ENCODE peak calls at places on chromosomes 7 and 10, in six cellular contexts. F is AG09309, T is NCI-H2171 treated with DMSO at 0.1 percent for 48 hours, X is heart right ventricle, I is cardiac muscle cell, Q is non-pigmented ciliary epithelial cell. K is an unnamed sample.

GRCh38 chr10:123583639-123584418 is 82.3 kb upstream of the GPR26 start:
- DNase-seq in T (peak), Q (peak), F (peak), I (peak), X (peak), K (peak)

GRCh38 chr10:121696854-121697253 is 98.6 kb upstream of the FGFR2 start:
- DNase-seq in Q (no peak), X (no peak), I (peak), F (no peak), T (peak), K (peak)

GRCh38 chr7:37332218-37333016 is 116.2 kb downstream of the ELMO1 start:
- DNase-seq in T (no peak), Q (no peak), X (no peak), I (no peak), F (no peak), K (no peak)

GRCh38 chr10:33116293-33116697 is 158.3 kb upstream of the ITGB1 start:
- DNase-seq in Q (no peak), I (peak), T (peak), F (no peak), X (no peak), K (peak)

GRCh38 chr7:130894146-130895005 is 160.4 kb upstream of the KLF14 start:
- DNase-seq in T (no peak), X (peak), Q (no peak), I (no peak), F (no peak), K (peak)

GRCh38 chr7:157444011-157444842 is 107.4 kb downstream of the DNAJB6 start:
- DNase-seq in F (no peak), X (no peak), T (no peak), I (no peak), Q (no peak), K (no peak)

GRCh38 chr10:5159126-5159525 is 25.8 kb downstream of the AKR1C8 start:
- DNase-seq in X (no peak), F (no peak), Q (no peak), I (no peak), T (no peak), K (no peak)

GRCh38 chr7:131327049-131327625 is 539 bp upstream of the MKLN1 start:
- DNase-seq in F (peak), X (no peak), Q (peak), I (peak), T (no peak), K (peak)

GRCh38 chr10:15558136-15558535 is 161.6 kb downstream of the ITGA8 start:
- DNase-seq in T (no peak), F (peak), Q (peak), X (no peak), I (peak), K (no peak)

GRCh38 chr10:110556993-110557601 is 10.4 kb upstream of the SMC3 start:
- DNase-seq in T (no peak), Q (no peak), X (no peak), I (peak), F (no peak), K (peak)

GRCh38 chr7:73893342-73894101 is 32.6 kb downstream of the TMEM270 start:
- DNase-seq in F (no peak), X (peak), T (peak), Q (no peak), I (no peak), K (no peak)

GRCh38 chr10:71075759-71076472 is 136.5 kb upstream of the UNC5B start:
- DNase-seq in I (no peak), F (no peak), X (no peak), Q (no peak), T (no peak), K (peak)

GRCh38 chr7:1745018-1745532 is 75.0 kb downstream of the ELFN1 start:
- DNase-seq in F (no peak), Q (no peak), X (no peak), I (no peak), T (no peak), K (no peak)

GRCh38 chr7:101315336-101315735 is 6.3 kb downstream of the IFT22 start:
- DNase-seq in X (no peak), I (peak), F (no peak), T (peak), Q (no peak), K (peak)

GRCh38 chr10:60073397-60073780 is 167.0 kb upstream of the CCDC6 start:
- DNase-seq in F (no peak), T (no peak), Q (no peak), I (no peak), X (no peak), K (no peak)

GRCh38 chr10:31318382-31318853 is 598 bp upstream of the ZEB1 start:
- DNase-seq in I (peak), Q (no peak), F (no peak), T (peak), X (peak), K (peak)

GRCh38 chr10:59018977-59019376 is 157.5 kb upstream of the PHYHIPL start:
- DNase-seq in I (no peak), X (no peak), F (no peak), Q (no peak), T (no peak), K (no peak)

GRCh38 chr10:130177250-130177649 is 41.1 kb downstream of the GLRX3 start:
- DNase-seq in T (no peak), X (no peak), F (no peak), Q (no peak), I (no peak), K (no peak)

GRCh38 chr7:5630670-5631069 is 150.8 kb downstream of the RNF216 start:
- DNase-seq in Q (no peak), T (no peak), F (no peak), X (no peak), I (no peak), K (no peak)

GRCh38 chr10:60555710-60556109 is 166.0 kb upstream of the ANK3 start:
- DNase-seq in Q (no peak), I (no peak), T (no peak), X (no peak), F (no peak), K (no peak)

GRCh38 chr10:123229927-123230630 is 75.9 kb downstream of the BUB3 start:
- DNase-seq in X (no peak), I (no peak), T (no peak), Q (no peak), F (no peak), K (no peak)

K was measured in NCI-H82.